ENCODE peak calls at places on chromosome 4, in four cellular contexts. W is K562, N is upper lobe of left lung, C is tibial nerve. E is an unnamed sample.

GRCh38 chr4:20615492-20616136 is 84.6 kb upstream of the PACRGL start:
- DNase-seq in W (no peak), N (no peak), C (no peak), E (no peak)

GRCh38 chr4:77073981-77074865 is 1.6 kb downstream of the CCNI start:
- DNase-seq in W (no peak), N (no peak), C (no peak), E (no peak)

GRCh38 chr4:40225497-40225896 is 28.7 kb downstream of the RHOH start:
- DNase-seq in W (no peak), N (no peak), C (no peak), E (no peak)

GRCh38 chr4:95264843-95265242 is 283.9 kb downstream of the UNC5C start:
- DNase-seq in W (no peak), N (no peak), C (no peak), E (no peak)

GRCh38 chr4:38591617-38592337 is 72.2 kb upstream of the KLF3 start:
- DNase-seq in W (no peak), N (no peak), C (no peak), E (no peak)

GRCh38 chr4:140343303-140343702 is 30.1 kb upstream of the SCOC start:
- DNase-seq in W (no peak), N (peak; percentile 17), C (no peak), E (peak; percentile 91)

GRCh38 chr4:14254252-14254651 is 626.7 kb upstream of the BOD1L1 start:
- DNase-seq in W (no peak), N (no peak), C (no peak), E (peak; percentile 49)

GRCh38 chr4:54402880-54403503 is 173.9 kb downstream of the PDGFRA start:
- DNase-seq in W (no peak), N (peak; percentile 16), C (no peak), E (no peak)

GRCh38 chr4:96352051-96352517 is 512.2 kb downstream of the PDHA2 start:
- DNase-seq in W (no peak), N (no peak), C (no peak), E (no peak)

GRCh38 chr4:25092139-25092538 is 61.4 kb upstream of the LGI2 start:
- DNase-seq in W (no peak), N (no peak), C (no peak), E (no peak)

GRCh38 chr4:385934-386707 is 48.5 kb downstream of the ZNF141 start:
- DNase-seq in W (no peak), N (peak; percentile 70), C (no peak), E (no peak)

GRCh38 chr4:384311-385010 is 46.8 kb downstream of the ZNF141 start:
- DNase-seq in W (no peak), N (no peak), C (no peak), E (no peak)

GRCh38 chr4:386708-387105 is 49.1 kb downstream of the ZNF141 start:
- DNase-seq in W (no peak), N (peak; percentile 22), C (no peak), E (no peak)
- H3K9me3 ChIP-seq in W (peaks cover 2% of the 10 kb centered on the region), N (peaks cover 48% of the 10 kb centered on the region), C (peaks cover 98% of the 10 kb centered on the region), E (peaks cover 99% of the 10 kb centered on the region)

GRCh38 chr4:1927675-1928074 is 56.5 kb downstream of the NSD2 start:
- DNase-seq in W (no peak), N (no peak), C (no peak), E (no peak)

GRCh38 chr4:1933700-1934099 is 62.5 kb downstream of the NSD2 start:
- DNase-seq in W (no peak), N (no peak), C (no peak), E (no peak)

GRCh38 chr4:1922826-1923225 is 51.6 kb downstream of the NSD2 start:
- DNase-seq in W (no peak), N (no peak), C (no peak), E (no peak)

GRCh38 chr4:1932736-1933135 is 61.5 kb downstream of the NSD2 start:
- DNase-seq in W (no peak), N (peak; percentile 69), C (no peak), E (no peak)

DNA sequence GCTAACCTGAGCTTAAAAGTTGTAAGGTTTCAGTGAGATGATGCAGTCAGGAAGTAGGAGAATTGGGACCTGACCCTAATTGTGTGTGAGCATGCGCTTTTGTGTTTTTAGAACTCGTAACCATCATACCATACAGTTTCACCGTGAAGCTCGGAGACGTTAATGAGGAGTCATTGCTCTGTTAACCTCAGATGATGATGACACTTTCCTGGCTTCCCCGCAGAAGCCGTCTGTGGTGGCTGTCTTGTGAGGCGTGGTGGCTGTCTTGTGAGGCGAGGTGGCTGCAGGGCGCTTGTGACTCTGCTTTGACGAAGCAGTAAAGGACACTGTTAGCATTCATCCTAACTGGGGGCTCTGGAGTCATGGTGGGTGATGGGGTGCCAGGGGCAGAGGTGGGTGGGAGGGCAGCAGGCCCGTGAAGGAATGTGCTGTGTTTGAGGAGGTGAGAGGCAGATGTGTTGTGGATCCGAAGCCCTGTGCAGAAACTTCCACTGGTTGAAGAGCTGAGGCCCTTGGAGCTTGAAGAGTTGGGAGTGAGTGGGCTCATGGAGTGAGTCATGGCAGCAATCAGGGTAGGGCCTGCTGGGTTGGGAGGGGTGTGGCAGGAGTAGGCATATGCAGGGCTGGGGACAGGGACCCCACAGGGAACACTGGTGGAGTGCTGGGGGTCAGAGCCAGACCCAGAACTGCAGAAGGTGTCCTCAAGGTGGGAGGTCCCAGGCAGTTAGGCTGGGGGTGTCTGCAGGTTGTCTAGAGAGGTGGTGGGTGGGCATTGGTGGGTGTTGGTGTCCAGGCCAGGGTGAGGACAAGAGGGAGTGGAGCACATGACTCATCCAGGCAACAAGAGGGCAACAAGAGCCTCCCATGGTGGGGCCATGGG is 57.4 kb downstream of the NSD2 start:
- DNase-seq in W (no peak), N (no peak), C (no peak), E (no peak)
- TF ChIP-seq POLR2A in W (no peak), N (no peak), C (no peak), E (no peak)

GRCh38 chr4:83772680-83773079 is 236.8 kb downstream of the GPAT3 start:
- DNase-seq in W (no peak), N (no peak), C (no peak), E (no peak)

GRCh38 chr4:83768146-83768545 is 232.2 kb downstream of the GPAT3 start:
- DNase-seq in W (no peak), N (no peak), C (no peak), E (no peak)

GRCh38 chr4:83771113-83771705 is 235.3 kb downstream of the GPAT3 start:
- DNase-seq in W (peak; percentile 49), N (no peak), C (no peak), E (peak; percentile 45)

GRCh38 chr4:83767017-83767541 is 231.2 kb downstream of the GPAT3 start:
- DNase-seq in W (no peak), N (no peak), C (no peak), E (no peak)
- TF ChIP-seq EP300 in W (no peak), N (no peak), C (no peak), E (no peak)

DNA sequence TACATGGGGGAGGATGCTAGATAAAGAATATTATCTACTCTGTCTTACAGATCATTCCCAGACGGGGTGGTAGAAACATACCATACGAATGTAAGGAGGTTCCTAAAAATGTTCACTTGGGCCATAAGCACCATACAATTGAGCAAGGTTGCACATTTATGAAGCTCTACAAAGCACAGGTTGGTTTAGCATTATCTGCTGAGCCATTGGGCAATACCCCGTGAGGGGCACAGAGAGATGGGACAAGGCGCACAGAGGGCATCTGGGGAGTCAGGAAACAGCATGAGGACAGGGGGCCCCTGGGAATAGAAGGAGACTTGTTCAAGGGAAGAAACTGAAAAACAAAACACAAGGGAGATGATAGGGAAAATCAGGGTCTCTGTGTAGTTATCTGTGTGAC is 305.3 kb downstream of the TRIML1 start:
- DNase-seq in W (no peak), N (no peak), C (no peak), E (no peak)
- H3K9me3 ChIP-seq in W (no peaks in the 10 kb centered on the region), N (no peaks in the 10 kb centered on the region), C (no peaks in the 10 kb centered on the region), E (no peaks in the 10 kb centered on the region)

GRCh38 chr4:3436798-3437581 is 4.8 kb upstream of the HGFAC start:
- DNase-seq in W (no peak), N (peak; percentile 85), C (no peak), E (peak; percentile 75)
- TF ChIP-seq POLR2A in W (no peak), N (no peak), C (no peak), E (no peak)

DNA sequence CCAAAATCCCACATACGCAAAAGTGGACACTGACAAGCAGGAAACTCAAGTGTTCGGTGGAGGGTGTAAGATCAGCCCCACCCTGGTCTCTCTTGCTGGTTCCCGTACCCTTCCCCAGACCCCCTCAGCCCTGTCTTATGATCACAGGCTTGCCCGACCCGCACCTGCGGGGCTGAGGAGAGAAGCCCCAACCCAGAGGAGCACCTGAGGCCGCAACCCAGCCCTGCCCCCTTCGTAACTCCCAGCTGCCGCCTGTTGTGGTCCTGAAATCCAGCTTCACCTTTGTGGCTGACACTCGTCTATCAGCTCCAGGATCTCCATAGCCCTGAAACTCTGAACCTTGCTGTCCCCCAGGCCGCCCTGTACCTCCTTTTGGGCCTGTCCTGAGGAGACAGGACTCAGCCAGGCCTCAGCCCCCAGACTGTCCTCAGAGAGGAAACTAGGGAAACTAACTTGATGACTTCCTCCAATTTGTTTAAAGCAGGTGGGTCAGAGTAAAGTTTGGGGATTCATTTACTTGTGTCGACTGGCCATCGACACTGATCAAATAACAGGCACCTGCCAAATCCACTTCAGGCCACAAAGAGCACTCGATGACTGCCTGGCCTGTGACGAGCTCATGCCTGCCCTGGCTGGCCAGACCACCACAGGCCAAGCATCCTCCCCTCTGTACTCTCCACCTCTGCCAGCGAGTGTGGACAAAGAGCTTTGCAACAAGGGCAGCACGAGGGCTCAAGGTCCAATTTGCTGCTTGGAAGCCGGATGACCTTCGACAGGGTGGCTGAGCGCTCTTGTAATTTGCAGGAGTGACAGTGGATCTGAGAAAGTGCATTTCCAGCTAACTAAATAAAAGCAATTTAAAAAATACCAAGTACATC is 19.3 kb downstream of the DCTD start:
- DNase-seq in W (no peak), N (peak; percentile 38), C (no peak), E (peak; percentile 38)
- TF ChIP-seq EP300 in W (no peak), N (no peak), C (no peak), E (no peak)

GRCh38 chr4:88360256-88360655 is 18.4 kb upstream of the HERC6 start:
- DNase-seq in W (no peak), N (peak; percentile 54), C (no peak), E (no peak)
- H3K9me3 ChIP-seq in W (no peaks in the 10 kb centered on the region), N (no peaks in the 10 kb centered on the region), C (peaks cover 10% of the 10 kb centered on the region), E (peaks cover 5% of the 10 kb centered on the region)

DNA sequence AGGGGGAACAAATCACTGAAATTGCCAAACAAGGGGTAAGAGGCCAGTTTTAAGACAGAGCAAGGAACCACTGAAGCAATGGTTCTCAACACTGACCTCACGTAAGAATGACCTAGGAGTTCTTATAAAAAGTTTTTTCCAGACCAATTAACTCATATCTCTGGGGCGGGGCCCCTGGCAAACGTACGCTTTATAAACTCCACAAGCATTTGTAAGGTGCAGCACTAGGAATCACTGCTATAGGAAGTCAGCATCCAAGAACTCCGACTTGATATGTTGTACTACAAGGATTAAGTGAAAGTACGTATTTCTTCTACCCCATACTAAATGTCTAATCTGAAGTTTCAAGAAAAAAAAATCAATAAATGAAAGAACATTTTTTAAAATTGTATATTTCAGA is 269.9 kb downstream of the RCHY1 start:
- DNase-seq in W (no peak), N (no peak), C (no peak), E (no peak)
- TF ChIP-seq POLR2A in W (no peak), N (no peak), C (no peak), E (no peak)

E was measured in stomach.